ENCODE peak calls at places on chromosomes 6 and 20, in four cellular contexts. O is mesenchymal stem cell, K is mesendoderm, W is neuronal stem cell. T is an unnamed sample.
A peak's percentile ranks its signal among the peaks of the same experiment; 100 is the strongest.

GRCh38 chr6:45677381-45677992 is 299.8 kb upstream of the SUPT3H start:
- DNase-seq in O (peak; percentile 68), K (no peak), W (no peak), T (peak; percentile 66)

GRCh38 chr20:48387675-48388074 is 440.1 kb downstream of the PREX1 start:
- DNase-seq in O (no peak), K (no peak), W (no peak), T (no peak)

GRCh38 chr6:47357827-47358226 is 48.1 kb upstream of the TNFRSF21 start:
- DNase-seq in O (no peak), K (no peak), W (no peak), T (no peak)

GRCh38 chr20:62860391-62860923 is 1.2 kb downstream of the TCFL5 start:
- DNase-seq in O (peak; percentile 52), K (peak; percentile 39), W (no peak), T (peak; percentile 45)

GRCh38 chr20:40956926-40957760 is 71.5 kb upstream of the TOP1 start:
- DNase-seq in O (no peak), K (no peak), W (no peak), T (no peak)

GRCh38 chr20:4069741-4070140 is 54.4 kb upstream of the RNF24 start:
- DNase-seq in O (peak; percentile 63), K (no peak), W (no peak), T (peak; percentile 72)

GRCh38 chr6:133173276-133173675 is 67.9 kb upstream of the EYA4 start:
- DNase-seq in O (no peak), K (no peak), W (no peak), T (no peak)

GRCh38 chr6:14620522-14620921 is 502.9 kb downstream of the CD83 start:
- DNase-seq in O (no peak), K (no peak), W (peak; percentile 37), T (no peak)

GRCh38 chr20:50278684-50279531 is 88.3 kb downstream of the CEBPB start:
- DNase-seq in O (peak; percentile 80), K (no peak), W (no peak), T (no peak)

GRCh38 chr6:30914076-30914853 is at the start of gene VARS2:
- DNase-seq in O (peak; percentile 87), K (peak; percentile 84), W (peak; percentile 82), T (peak; percentile 88)

GRCh38 chr6:42450314-42451145 is 1.2 kb downstream of the TRERF1 start:
- DNase-seq in O (peak; percentile 54), K (peak; percentile 42), W (no peak), T (peak; percentile 33)

GRCh38 chr6:35214869-35215664 is 1.3 kb downstream of the SCUBE3 start:
- DNase-seq in O (no peak), K (peak; percentile 44), W (no peak), T (peak; percentile 49)
- H3K18ac ChIP-seq in O (no peak overlapping the region), K (no peak overlapping the region), W (no peak overlapping the region), T (no peak overlapping the region)

DNA sequence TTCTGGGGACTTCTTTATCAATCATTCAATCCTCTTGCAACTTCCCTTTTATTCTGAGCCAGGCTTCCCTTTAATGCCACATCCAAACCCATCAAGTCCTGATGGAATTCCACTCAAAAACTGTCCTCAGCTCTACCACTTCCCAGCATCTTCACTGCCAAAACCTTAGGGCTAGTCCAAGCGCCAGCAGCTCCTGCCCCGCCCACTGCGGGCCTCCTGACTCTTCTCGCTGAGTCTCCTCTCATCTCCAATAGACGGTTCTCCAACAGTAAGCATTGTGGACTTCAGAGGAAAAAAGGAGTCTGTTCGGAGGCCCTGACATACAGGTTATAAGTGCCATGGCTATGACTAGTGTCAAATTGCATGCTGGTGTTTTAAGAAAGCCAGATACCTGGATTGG is 38.7 kb upstream of the CNKSR3 start:
- DNase-seq in O (no peak), K (no peak), W (no peak), T (no peak)
- H3K18ac ChIP-seq in O (no peak overlapping the region), K (no peak overlapping the region), W (no peak overlapping the region), T (no peak overlapping the region)

DNA sequence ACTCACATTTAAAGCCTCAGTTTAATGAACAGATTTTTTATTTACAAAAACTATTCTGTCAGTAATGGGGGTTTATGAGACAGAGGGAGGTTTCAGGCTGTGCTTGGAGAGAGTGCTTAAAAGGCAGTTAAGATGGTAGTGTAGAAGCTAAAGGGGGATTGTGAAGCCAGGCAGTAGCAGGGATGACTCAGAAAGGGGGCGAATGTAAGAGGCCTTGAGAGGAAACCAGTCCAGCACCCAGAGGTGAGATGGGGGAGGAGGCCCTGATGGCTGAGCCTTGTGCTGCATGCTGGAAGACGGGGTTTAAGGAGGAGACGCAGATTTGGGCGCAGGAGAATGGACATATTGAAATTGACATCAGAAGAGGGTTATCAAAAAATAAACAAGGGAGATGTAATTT is 6.6 kb upstream of the SERPINB9 start:
- DNase-seq in O (peak; percentile 32), K (no peak), W (no peak), T (peak; percentile 40)
- H3K18ac ChIP-seq in O (no peak overlapping the region), K (no peak overlapping the region), W (no peak overlapping the region), T (no peak overlapping the region)

GRCh38 chr6:11650297-11650696 is 112.7 kb downstream of the TMEM170B start:
- DNase-seq in O (peak; percentile 67), K (peak; percentile 97), W (peak; percentile 61), T (peak; percentile 90)

GRCh38 chr6:11645016-11645415 is 107.5 kb downstream of the TMEM170B start:
- DNase-seq in O (peak; percentile 87), K (no peak), W (no peak), T (peak; percentile 72)

GRCh38 chr6:11648436-11648775 is 110.9 kb downstream of the TMEM170B start:
- DNase-seq in O (no peak), K (no peak), W (no peak), T (no peak)

GRCh38 chr6:11650711-11651110 is 113.2 kb downstream of the TMEM170B start:
- DNase-seq in O (peak; percentile 36), K (peak; percentile 44), W (no peak), T (no peak)

GRCh38 chr6:11648889-11649288 is 111.3 kb downstream of the TMEM170B start:
- DNase-seq in O (no peak), K (no peak), W (no peak), T (no peak)
- H3K18ac ChIP-seq in O (peak overlapping the region; percentile 61), K (peak overlapping the region; percentile 45), W (peak overlapping the region; percentile 81), T (no peak overlapping the region)

DNA sequence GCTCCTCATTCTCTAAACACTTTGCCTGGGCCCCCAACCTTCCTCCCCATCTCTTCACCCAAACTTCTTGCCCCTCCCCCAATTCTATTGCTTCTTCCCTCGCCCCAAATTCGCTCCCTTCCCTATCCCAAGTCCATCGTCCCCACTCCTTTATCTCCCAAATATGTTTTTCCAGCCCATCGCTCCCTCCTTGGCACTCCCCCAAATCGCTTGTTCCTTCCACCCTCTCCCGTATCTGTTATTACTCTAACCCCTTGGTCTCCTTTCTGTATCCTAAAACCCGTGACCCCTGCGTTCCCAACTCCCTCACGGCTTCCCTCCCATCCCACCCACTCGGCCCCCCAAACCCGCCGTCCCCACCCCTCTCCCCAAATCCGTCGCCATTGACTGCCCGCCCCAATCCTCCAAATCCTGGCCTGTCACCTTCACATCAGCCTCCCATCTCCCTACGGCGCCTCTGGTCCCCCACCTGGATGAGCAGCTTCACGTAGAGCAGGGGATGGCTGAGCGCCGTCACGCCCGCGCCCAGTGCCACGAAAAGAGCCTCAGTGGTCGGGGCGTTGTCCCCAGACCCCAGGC is 523 bp downstream of the MTCH1 start:
- DNase-seq in O (no peak), K (no peak), W (no peak), T (no peak)
- H3K18ac ChIP-seq in O (peak overlapping the region; percentile 87), K (peak overlapping the region; percentile 43), W (peak overlapping the region; percentile 91), T (peak overlapping the region; percentile 73)